ENCODE peak calls at places on chromosomes 12 and 14, in five cellular contexts. Y is NCI-H1105 treated with DMSO at 0.1 percent for 48 hours; U is fibroblast of lung; H is activated CD4-positive, alpha-beta T cell treated with anti-CD3 and anti-CD28 coated beads, Interleukin-2, amount 50 U/mL, for 1 hour; B is COR-L47. P is an unnamed sample.

GRCh38 chr14:59407246-59407615 is 57.9 kb downstream of the GPR135 start:
- DNase-seq in Y (no peak), H (no peak), B (no peak), U (peak), P (no peak)

GRCh38 chr12:9509464-9510166 is 98.1 kb downstream of the KLRB1 start:
- DNase-seq in H (no peak), Y (no peak), B (no peak), U (peak), P (no peak)

GRCh38 chr14:105925615-105926414 is 399.4 kb downstream of the TMEM121 start:
- DNase-seq in B (no peak), Y (no peak), U (no peak), H (no peak), P (no peak)

GRCh38 chr14:39469094-39469710 is 37.0 kb upstream of the FBXO33 start:
- DNase-seq in U (peak), B (no peak), H (peak), Y (no peak), P (peak)

GRCh38 chr14:61381589-61381988 is 60.2 kb downstream of the PRKCH start:
- DNase-seq in B (no peak), H (no peak), Y (no peak), U (no peak), P (no peak)

GRCh38 chr14:26173581-26173980 is 424.3 kb downstream of the NOVA1 start:
- DNase-seq in Y (no peak), H (no peak), U (peak), B (peak), P (no peak)

GRCh38 chr12:57105011-57105753 is 6.0 kb downstream of the STAT6 start:
- DNase-seq in B (no peak), Y (no peak), U (no peak), H (no peak), P (no peak)

GRCh38 chr14:102419716-102420115 is 57.0 kb downstream of the TECPR2 start:
- DNase-seq in H (no peak), Y (no peak), U (no peak), B (no peak), P (no peak)

GRCh38 chr14:74960702-74961101 is 5.3 kb upstream of the PGF start:
- DNase-seq in U (no peak), Y (no peak), B (no peak), H (no peak), P (no peak)

GRCh38 chr12:10214131-10214876 is 1.6 kb downstream of the GABARAPL1 start:
- DNase-seq in B (no peak), U (peak), H (no peak), Y (no peak), P (no peak)

GRCh38 chr12:48996794-48997718 is 2.1 kb downstream of the DDN start:
- DNase-seq in B (peak), H (peak), Y (peak), U (peak), P (no peak)

GRCh38 chr12:115443351-115443938 is 759.5 kb upstream of the TBX3 start:
- DNase-seq in H (no peak), B (no peak), Y (peak), U (no peak), P (no peak)

GRCh38 chr12:123987022-123987421 is 14.0 kb downstream of the ZNF664 start:
- DNase-seq in B (no peak), Y (no peak), H (no peak), U (no peak), P (no peak)

GRCh38 chr12:13367973-13368372 is 171.4 kb downstream of the EMP1 start:
- DNase-seq in H (no peak), B (no peak), U (no peak), Y (no peak), P (no peak)

GRCh38 chr12:132886529-132887477 is 602 bp downstream of the CHFR start:
- DNase-seq in H (no peak), U (peak), Y (no peak), B (no peak), P (no peak)

GRCh38 chr12:96050139-96050538 is 14.8 kb upstream of the LTA4H start:
- DNase-seq in H (no peak), U (no peak), B (no peak), Y (no peak), P (no peak)

GRCh38 chr14:30966415-30967363 is 58.8 kb upstream of the AP4S1 start:
- DNase-seq in U (no peak), H (no peak), B (no peak), Y (no peak), P (no peak)

GRCh38 chr14:72792051-72792788 is 101.7 kb downstream of the DPF3 start:
- DNase-seq in U (peak), B (no peak), Y (no peak), H (no peak), P (no peak)

GRCh38 chr14:32469388-32470160 is 140.5 kb downstream of the AKAP6 start:
- DNase-seq in B (peak), Y (peak), H (no peak), U (peak), P (no peak)

GRCh38 chr12:104467346-104467837 is 10.6 kb downstream of the CHST11 start:
- DNase-seq in U (no peak), B (no peak), Y (no peak), H (no peak), P (no peak)

GRCh38 chr14:36845346-36846042 is 183.8 kb downstream of the PAX9 start:
- DNase-seq in B (no peak), Y (no peak), U (peak), H (no peak), P (no peak)

GRCh38 chr12:52585951-52586350 is 12.3 kb upstream of the KRT74 start:
- DNase-seq in H (peak), Y (no peak), U (no peak), B (no peak), P (no peak)

GRCh38 chr14:76904740-76905569 is 78.7 kb downstream of the LRRC74A start:
- DNase-seq in H (peak), B (peak), Y (no peak), U (peak), P (no peak)

GRCh38 chr12:90965204-90965603 is 10.2 kb upstream of the CCER1 start:
- DNase-seq in Y (no peak), H (no peak), B (no peak), U (no peak), P (no peak)

GRCh38 chr12:125023065-125023464 is 29.6 kb downstream of the BRI3BP start:
- DNase-seq in H (no peak), U (no peak), Y (no peak), B (no peak), P (no peak)

GRCh38 chr12:113591480-113591971 is 119.9 kb upstream of the LHX5 start:
- DNase-seq in B (peak), Y (peak), H (no peak), U (no peak), P (no peak)

GRCh38 chr12:66900616-66901015 is 221.7 kb upstream of the GRIP1 start:
- DNase-seq in Y (peak), H (no peak), U (no peak), B (peak), P (no peak)

GRCh38 chr14:91401751-91402150 is 15.9 kb downstream of the CCDC88C start:
- DNase-seq in Y (no peak), H (no peak), U (no peak), B (no peak), P (no peak)

GRCh38 chr14:32202468-32202865 is 602 bp downstream of the RNU6-8 start:
- DNase-seq in Y (peak), B (no peak), H (no peak), U (peak), P (no peak)

GRCh38 chr12:76109879-76110278 is 25.4 kb upstream of the NAP1L1 start:
- DNase-seq in H (no peak), Y (no peak), U (no peak), B (no peak), P (no peak)

GRCh38 chr12:20528208-20528607 is 159.9 kb downstream of the PDE3A start:
- DNase-seq in H (no peak), B (no peak), Y (no peak), U (no peak), P (no peak)

GRCh38 chr14:78170203-78170602 is at the start of gene NRXN3:
- DNase-seq in Y (peak), H (no peak), U (no peak), B (peak), P (peak)

GRCh38 chr14:101200008-101200649 is 296.6 kb upstream of the RTL1 start:
- DNase-seq in Y (no peak), U (no peak), B (no peak), H (no peak), P (no peak)

GRCh38 chr12:1533602-1534304 is 60.6 kb downstream of the FBXL14 start:
- DNase-seq in B (no peak), H (no peak), U (no peak), Y (no peak), P (no peak)

GRCh38 chr12:95322335-95322734 is 104.7 kb downstream of the VEZT start:
- DNase-seq in B (no peak), Y (no peak), U (peak), H (no peak), P (no peak)

GRCh38 chr12:47882796-47883546 is 21.8 kb downstream of the VDR start:
- DNase-seq in Y (no peak), U (no peak), B (no peak), H (peak), P (no peak)